ENCODE peak calls at places on chromosomes 5 and 9, in four cellular contexts. C, V, A and G are unnamed samples.

GRCh38 chr9:33748633-33749304 is 46.6 kb upstream of the PRSS3 start:
- DNase-seq in C (no peak), V (no peak), A (no peak), G (no peak)

GRCh38 chr5:13985736-13986418 is 41.4 kb upstream of the DNAH5 start:
- DNase-seq in C (no peak), V (no peak), A (peak; percentile 42), G (no peak)

GRCh38 chr5:80781356-80781755 is 126.6 kb upstream of the DHFR start:
- DNase-seq in C (no peak), V (no peak), A (no peak), G (no peak)

GRCh38 chr5:132883261-132883834 is 9.9 kb downstream of the LEAP2 start:
- DNase-seq in C (peak; percentile 45), V (no peak), A (peak; percentile 78), G (peak; percentile 53)

GRCh38 chr9:87667164-87667738 is 58.7 kb upstream of the CTSL start:
- DNase-seq in C (peak; percentile 35), V (no peak), A (peak; percentile 50), G (peak; percentile 46)

GRCh38 chr9:136354592-136355085 is 8.9 kb downstream of the DNLZ start:
- DNase-seq in C (peak; percentile 51), V (no peak), A (no peak), G (no peak)

GRCh38 chr5:86880785-86881492 is 263.2 kb downstream of the COX7C start:
- DNase-seq in C (peak; percentile 23), V (peak; percentile 12), A (peak; percentile 84), G (peak; percentile 30)

GRCh38 chr9:98899399-98900056 is 44.2 kb upstream of the COL15A1 start:
- DNase-seq in C (no peak), V (no peak), A (no peak), G (no peak)

GRCh38 chr5:66442951-66443445 is 153.2 kb upstream of the MAST4 start:
- DNase-seq in C (no peak), V (no peak), A (no peak), G (peak; percentile 44)

GRCh38 chr5:81948349-81948748 is 23.5 kb upstream of the ATG10 start:
- DNase-seq in C (no peak), V (no peak), A (no peak), G (no peak)

GRCh38 chr9:107696302-107696701 is 206.7 kb upstream of the KLF4 start:
- DNase-seq in C (no peak), V (no peak), A (no peak), G (no peak)

GRCh38 chr9:107691649-107692048 is 202.1 kb upstream of the KLF4 start:
- DNase-seq in C (no peak), V (no peak), A (no peak), G (no peak)

GRCh38 chr9:107694390-107694789 is 204.8 kb upstream of the KLF4 start:
- DNase-seq in C (no peak), V (no peak), A (no peak), G (no peak)

GRCh38 chr9:107690026-107690425 is 200.5 kb upstream of the KLF4 start:
- DNase-seq in C (no peak), V (no peak), A (no peak), G (no peak)

GRCh38 chr9:107693620-107694326 is 204.2 kb upstream of the KLF4 start:
- DNase-seq in C (no peak), V (no peak), A (no peak), G (no peak)
- TF ChIP-seq NFIC in C (no peak), V (no peak), A (no peak), G (peak; percentile 53)

GRCh38 chr5:146724975-146725374 is 153.6 kb downstream of the PPP2R2B start:
- DNase-seq in C (no peak), V (no peak), A (no peak), G (no peak)
- TF ChIP-seq NFIC in C (no peak), V (no peak), A (no peak), G (no peak)

GRCh38 chr5:173501271-173501670 is 115.2 kb downstream of the BOD1 start:
- DNase-seq in C (no peak), V (no peak), A (no peak), G (no peak)

GRCh38 chr5:173499471-173500212 is 116.8 kb downstream of the BOD1 start:
- DNase-seq in C (no peak), V (no peak), A (peak; percentile 77), G (no peak)

GRCh38 chr5:173498871-173499470 is 117.5 kb downstream of the BOD1 start:
- DNase-seq in C (no peak), V (no peak), A (peak; percentile 50), G (no peak)

GRCh38 chr5:173501922-173502321 is 114.5 kb downstream of the BOD1 start:
- DNase-seq in C (no peak), V (no peak), A (no peak), G (no peak)

GRCh38 chr5:173500213-173500560 is 116.3 kb downstream of the BOD1 start:
- DNase-seq in C (no peak), V (no peak), A (no peak), G (no peak)
- TF ChIP-seq NFIC in C (no peak), V (no peak), A (no peak), G (no peak)

DNA sequence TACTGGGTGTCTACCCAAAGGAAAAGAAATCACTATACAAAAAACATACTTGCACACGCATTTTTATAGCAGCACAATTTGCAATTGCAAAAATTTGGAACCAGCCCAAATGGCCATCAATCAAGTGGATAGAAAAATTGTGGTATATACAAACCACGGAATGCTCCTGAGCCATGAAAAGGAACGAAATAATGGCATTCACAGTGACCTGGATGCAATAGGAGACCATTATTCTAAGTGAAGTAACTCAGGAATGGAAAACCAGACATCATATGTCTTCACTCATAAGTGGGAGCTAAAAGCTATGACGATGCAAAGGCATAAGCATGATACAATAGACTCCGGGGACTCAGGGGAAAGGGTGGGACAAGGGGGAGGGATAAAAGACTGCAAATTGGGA is 78.4 kb downstream of the ENC1 start:
- DNase-seq in C (no peak), V (no peak), A (no peak), G (no peak)
- TF ChIP-seq NFIC in C (peak; percentile 19), V (no peak), A (no peak), G (peak; percentile 17)

DNA sequence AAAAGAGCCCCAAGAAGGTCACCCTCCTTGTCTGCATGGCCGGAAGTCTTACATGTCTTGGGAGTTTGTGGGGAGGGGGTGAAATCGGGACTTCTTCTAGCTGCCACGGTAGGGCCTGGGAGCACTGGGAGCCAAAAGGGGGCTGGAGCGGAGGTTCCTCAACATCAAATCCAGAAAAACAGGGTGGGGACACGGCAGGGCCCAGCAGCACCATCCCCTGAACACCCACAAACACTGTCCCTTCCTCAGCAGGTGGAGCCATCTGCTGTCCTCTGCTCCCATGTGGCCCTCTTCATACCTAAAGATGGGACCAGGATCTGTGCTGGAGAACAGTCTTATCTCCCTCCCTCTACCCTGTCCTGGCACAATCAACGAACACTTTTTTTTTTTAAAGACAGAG is 2.7 kb downstream of the TERT start:
- DNase-seq in C (no peak), V (no peak), A (no peak), G (no peak)
- TF ChIP-seq NFIC in C (no peak), V (no peak), A (no peak), G (no peak)

DNA sequence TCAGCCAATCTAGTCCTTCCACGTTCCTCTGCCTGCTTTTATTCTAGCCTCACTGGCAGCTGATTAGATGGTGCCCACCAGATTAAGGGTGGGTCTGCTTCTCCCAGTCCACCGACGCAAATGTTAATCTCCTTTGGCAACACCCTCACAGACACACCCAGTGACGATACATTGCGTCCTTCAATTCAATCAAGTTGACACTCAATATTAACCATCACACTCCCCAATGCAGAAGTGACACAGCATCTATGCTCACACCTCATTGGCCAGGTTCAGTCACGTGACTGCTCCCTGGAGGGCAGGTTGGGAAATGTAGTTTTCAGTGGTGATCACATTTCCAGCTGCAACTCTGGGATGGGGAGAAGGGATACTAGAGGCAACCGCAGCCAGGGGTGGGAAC is 13.0 kb downstream of the SUSD3 start:
- DNase-seq in C (peak; percentile 95), V (no peak), A (peak; percentile 31), G (peak; percentile 69)
- TF ChIP-seq NFIC in C (no peak), V (no peak), A (no peak), G (no peak)